ENCODE peak calls at places on chromosome 13, in ten cellular contexts. O is cardiac fibroblast; S is endothelial cell; I is activated CD8-positive, alpha-beta T cell treated with anti-CD3 and anti-CD28 coated beads for 36 hours; K is ovary; Q is B cell; P is A549; C is lower lobe of right lung; E is GM23338; T is PC-3. N is an unnamed sample.

GRCh38 chr13:106350208-106350607 is 185.3 kb downstream of the EFNB2 start:
- DNase-seq in O (no peak), S (no peak), I (no peak), K (no peak), Q (no peak), P (no peak), C (peak), E (peak), T (no peak), N (no peak)

GRCh38 chr13:47671762-47672161 is 329.3 kb downstream of the SUCLA2 start:
- DNase-seq in O (no peak), S (no peak), I (no peak), K (no peak), Q (no peak), P (no peak), C (no peak), E (no peak), T (no peak), N (no peak)

GRCh38 chr13:78712866-78713265 is 53.9 kb upstream of the OBI1 start:
- DNase-seq in O (no peak), S (no peak), I (no peak), K (no peak), Q (no peak), P (no peak), C (no peak), E (peak), T (no peak), N (no peak)

GRCh38 chr13:57739791-57740190 is 108.2 kb downstream of the PCDH17 start:
- DNase-seq in O (no peak), S (no peak), I (no peak), K (no peak), Q (no peak), P (no peak), C (no peak), E (no peak), T (no peak), N (no peak)

GRCh38 chr13:27182844-27183497 is 11.4 kb upstream of the USP12 start:
- DNase-seq in O (peak), S (no peak), I (no peak), K (no peak), Q (no peak), P (peak), C (no peak), E (no peak), T (peak), N (no peak)

GRCh38 chr13:46295531-46296464 is 84.1 kb downstream of the LRRC63 start:
- DNase-seq in O (peak), S (no peak), I (peak), K (no peak), Q (peak), P (no peak), C (peak), E (no peak), T (peak), N (peak)

GRCh38 chr13:40777166-40777956 is 6.4 kb upstream of the MRPS31 start:
- DNase-seq in O (peak), S (peak), I (peak), K (no peak), Q (peak), P (peak), C (no peak), E (peak), T (peak), N (peak)

GRCh38 chr13:105774739-105775460 is 760.6 kb downstream of the EFNB2 start:
- DNase-seq in O (no peak), S (no peak), I (no peak), K (no peak), Q (no peak), P (peak), C (no peak), E (peak), T (peak), N (no peak)

GRCh38 chr13:95050800-95051620 is 250.2 kb downstream of the ABCC4 start:
- DNase-seq in O (no peak), S (no peak), I (no peak), K (no peak), Q (no peak), P (no peak), C (no peak), E (no peak), T (no peak), N (no peak)

GRCh38 chr13:53683146-53683545 is 654.5 kb downstream of the OLFM4 start:
- DNase-seq in O (no peak), S (no peak), I (no peak), K (no peak), Q (no peak), P (no peak), C (no peak), E (no peak), T (no peak), N (no peak)

GRCh38 chr13:95296326-95296939 is 4.8 kb downstream of the ABCC4 start:
- DNase-seq in O (peak), S (peak), I (peak), K (no peak), Q (peak), P (peak), C (peak), E (peak), T (peak), N (no peak)

GRCh38 chr13:45167611-45168554 is 33.0 kb downstream of the KCTD4 start:
- DNase-seq in O (peak), S (no peak), I (no peak), K (no peak), Q (no peak), P (peak), C (peak), E (no peak), T (peak), N (no peak)

GRCh38 chr13:48531416-48532145 is 1.3 kb downstream of the RCBTB2 start:
- DNase-seq in O (no peak), S (no peak), I (peak), K (no peak), Q (no peak), P (no peak), C (no peak), E (no peak), T (no peak), N (no peak)

GRCh38 chr13:64928704-64929499 is 2301.2 kb downstream of the PCDH9 start:
- DNase-seq in O (peak), S (no peak), I (no peak), K (no peak), Q (no peak), P (no peak), C (no peak), E (no peak), T (peak), N (no peak)

GRCh38 chr13:41268764-41269163 is 5.4 kb upstream of the MTRF1 start:
- DNase-seq in O (no peak), S (peak), I (no peak), K (no peak), Q (no peak), P (no peak), C (no peak), E (peak), T (peak), N (no peak)

GRCh38 chr13:111119966-111120365 is 4.9 kb downstream of the ARHGEF7 start:
- DNase-seq in O (no peak), S (no peak), I (no peak), K (no peak), Q (no peak), P (no peak), C (no peak), E (no peak), T (no peak), N (no peak)

DNA sequence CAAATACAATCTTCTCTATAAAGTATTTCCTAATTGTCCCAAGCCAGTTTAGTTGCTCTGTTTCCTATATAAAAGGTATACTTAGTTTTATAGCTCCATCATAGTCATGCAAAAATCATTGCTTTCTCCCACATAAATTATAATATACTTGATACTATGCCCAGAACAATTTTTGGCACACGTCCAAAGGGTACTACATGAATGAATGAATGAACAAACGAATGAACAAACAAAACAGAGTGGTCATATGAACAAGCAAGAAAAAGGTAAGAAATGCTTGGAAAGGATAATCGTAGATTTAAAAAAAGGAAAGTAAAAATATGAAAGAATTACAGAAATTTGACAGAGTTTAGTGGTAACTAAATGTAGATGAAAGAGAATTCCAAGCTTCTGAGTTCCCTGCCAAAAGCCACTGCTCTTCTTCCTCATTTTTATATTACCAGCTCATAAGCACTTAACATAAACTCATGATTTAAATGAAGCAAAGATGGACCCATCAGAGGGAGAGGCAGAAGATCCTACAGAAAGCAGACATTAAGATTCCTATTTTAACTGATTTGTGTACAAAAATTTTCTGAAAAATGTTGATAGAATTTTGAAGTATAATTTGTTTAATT is 123.2 kb downstream of the ENOX1 start:
- DNase-seq in O (peak), S (no peak), I (no peak), K (no peak), Q (no peak), P (no peak), C (no peak), E (no peak), T (peak), N (no peak)
- TF ChIP-seq CTCF in O (no peak), S (no peak), I (no peak), K (no peak), Q (no peak), P (no peak), C (no peak), E (no peak), T (no peak), N (no peak)

GRCh38 chr13:91381371-91381770 is 17.1 kb upstream of the GPC5 start:
- DNase-seq in O (peak), S (no peak), I (no peak), K (no peak), Q (no peak), P (no peak), C (no peak), E (no peak), T (peak), N (no peak)
- TF ChIP-seq CTCF in O (peak), S (no peak), I (no peak), K (no peak), Q (no peak), P (peak), C (peak), E (peak), T (peak), N (no peak)

GRCh38 chr13:50389726-50390125 is 374.5 kb downstream of the KCNRG start:
- DNase-seq in O (no peak), S (peak), I (no peak), K (no peak), Q (no peak), P (no peak), C (no peak), E (no peak), T (no peak), N (no peak)

GRCh38 chr13:50388481-50388880 is 373.2 kb downstream of the KCNRG start:
- DNase-seq in O (no peak), S (no peak), I (no peak), K (no peak), Q (no peak), P (no peak), C (no peak), E (no peak), T (no peak), N (no peak)

GRCh38 chr13:50384724-50385123 is 369.5 kb downstream of the KCNRG start:
- DNase-seq in O (no peak), S (no peak), I (no peak), K (no peak), Q (no peak), P (no peak), C (no peak), E (no peak), T (no peak), N (no peak)

GRCh38 chr13:50386527-50387123 is 371.4 kb downstream of the KCNRG start:
- DNase-seq in O (peak), S (no peak), I (no peak), K (no peak), Q (no peak), P (no peak), C (no peak), E (peak), T (peak), N (no peak)

DNA sequence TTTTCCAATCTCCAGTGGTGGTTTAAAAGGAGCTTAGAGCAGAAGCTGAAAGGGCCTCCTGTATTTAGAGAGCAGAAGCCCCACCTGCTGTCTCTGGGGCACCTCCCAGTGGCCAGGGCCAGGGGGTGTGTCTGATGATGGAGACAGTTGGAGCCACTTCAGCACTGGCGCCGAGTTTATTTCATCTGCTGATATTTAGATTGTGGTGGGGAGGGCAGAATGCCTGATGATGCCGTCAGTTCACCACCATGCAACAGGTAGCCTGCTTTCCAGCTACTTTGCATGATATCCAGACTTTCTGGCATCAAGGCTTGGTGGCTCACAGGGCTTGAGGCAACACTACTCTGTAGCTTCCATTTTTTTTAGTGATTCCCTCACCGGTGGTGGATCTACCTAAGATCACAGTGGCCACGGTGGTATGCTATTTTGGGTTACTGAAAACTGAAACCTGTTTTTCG is 371.9 kb downstream of the KCNRG start:
- DNase-seq in O (no peak), S (no peak), I (peak), K (peak), Q (no peak), P (no peak), C (peak), E (peak), T (peak), N (no peak)
- TF ChIP-seq CTCF in O (peak), S (no peak), I (peak), K (no peak), Q (peak), P (no peak), C (peak), E (peak), T (peak), N (peak)

DNA sequence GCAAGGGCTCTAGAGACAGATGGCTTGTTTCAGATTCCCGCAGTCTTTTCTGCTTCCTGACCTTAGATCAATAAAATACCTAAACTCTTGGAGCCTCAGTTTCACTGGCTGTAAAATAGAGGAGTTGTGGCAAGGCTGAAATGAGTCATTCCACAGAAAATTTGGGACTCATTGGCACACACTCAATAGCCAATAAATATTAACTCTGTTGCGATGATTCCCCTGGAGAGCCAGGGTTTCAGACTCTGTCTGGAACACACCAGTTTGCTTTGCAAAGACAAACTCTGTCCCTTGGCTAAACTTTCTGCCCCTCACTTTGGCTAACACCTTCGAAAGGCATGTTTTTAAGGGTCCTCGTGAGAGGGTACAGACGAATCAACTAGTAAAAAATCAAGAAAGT is 18.1 kb upstream of the UBE2L5 start:
- DNase-seq in O (no peak), S (no peak), I (no peak), K (no peak), Q (no peak), P (no peak), C (no peak), E (no peak), T (no peak), N (no peak)
- TF ChIP-seq CTCF in O (no peak), S (no peak), I (no peak), K (no peak), Q (no peak), P (no peak), C (no peak), E (no peak), T (no peak), N (no peak)

GRCh38 chr13:39418424-39418823 is 184.6 kb downstream of the LHFPL6 start:
- DNase-seq in O (no peak), S (no peak), I (no peak), K (no peak), Q (no peak), P (no peak), C (no peak), E (no peak), T (no peak), N (no peak)

GRCh38 chr13:39419068-39419467 is 183.9 kb downstream of the LHFPL6 start:
- DNase-seq in O (no peak), S (no peak), I (no peak), K (no peak), Q (no peak), P (no peak), C (no peak), E (no peak), T (no peak), N (no peak)

GRCh38 chr13:39417643-39418042 is 185.3 kb downstream of the LHFPL6 start:
- DNase-seq in O (peak), S (no peak), I (no peak), K (no peak), Q (no peak), P (no peak), C (no peak), E (peak), T (peak), N (no peak)

GRCh38 chr13:39415403-39415802 is 187.6 kb downstream of the LHFPL6 start:
- DNase-seq in O (peak), S (peak), I (peak), K (peak), Q (no peak), P (no peak), C (peak), E (peak), T (peak), N (no peak)

DNA sequence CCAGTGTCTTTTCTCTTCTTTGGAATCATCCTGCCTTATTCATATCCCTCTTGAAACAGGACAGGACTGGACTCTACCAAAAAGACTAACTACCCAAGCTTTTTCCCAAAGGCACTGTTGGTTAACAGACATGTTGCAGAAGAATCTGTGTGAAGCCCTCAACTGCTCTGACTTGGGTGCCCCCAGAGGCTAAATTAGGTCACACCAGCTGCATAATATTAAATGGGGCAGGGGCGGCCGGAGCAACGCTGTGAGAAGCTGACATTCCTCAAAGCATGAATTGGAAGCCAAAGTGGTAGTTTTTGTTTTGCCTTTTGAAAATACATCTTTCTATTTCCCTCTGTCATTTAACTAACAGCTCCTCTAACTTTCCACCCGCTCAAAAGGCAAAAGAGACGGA is 185.9 kb downstream of the LHFPL6 start:
- DNase-seq in O (peak), S (peak), I (no peak), K (no peak), Q (no peak), P (no peak), C (no peak), E (peak), T (no peak), N (no peak)
- TF ChIP-seq CTCF in O (peak), S (peak), I (no peak), K (no peak), Q (no peak), P (no peak), C (peak), E (peak), T (peak), N (peak)

DNA sequence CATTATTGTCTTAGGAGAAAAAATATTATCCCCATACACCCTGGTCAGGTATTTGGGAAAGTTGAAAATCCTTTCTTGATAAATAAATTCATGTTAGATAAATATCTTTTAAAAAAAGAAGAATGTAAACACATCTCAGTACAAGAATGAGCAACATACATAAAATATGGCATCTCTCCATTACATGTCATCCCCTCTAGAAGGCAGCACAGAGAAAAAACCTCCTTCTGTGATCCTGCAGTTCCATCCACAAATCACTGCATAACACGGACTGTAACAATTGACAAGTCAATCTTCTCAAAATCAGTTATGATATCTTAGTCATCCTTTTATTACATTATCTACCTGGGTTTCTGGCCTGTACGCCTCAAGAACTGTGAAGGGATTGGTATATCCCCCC is 683.9 kb upstream of the KLHL1 start:
- DNase-seq in O (no peak), S (no peak), I (no peak), K (no peak), Q (no peak), P (no peak), C (no peak), E (peak), T (peak), N (no peak)
- TF ChIP-seq CTCF in O (no peak), S (peak), I (no peak), K (no peak), Q (no peak), P (no peak), C (no peak), E (peak), T (peak), N (no peak)

GRCh38 chr13:112586334-112586733 is 1.6 kb downstream of the TUBGCP3 start:
- DNase-seq in O (no peak), S (no peak), I (no peak), K (no peak), Q (no peak), P (no peak), C (no peak), E (no peak), T (no peak), N (no peak)

GRCh38 chr13:112587359-112587766 is 590 bp downstream of the TUBGCP3 start:
- DNase-seq in O (peak), S (peak), I (peak), K (peak), Q (peak), P (peak), C (peak), E (peak), T (peak), N (no peak)

GRCh38 chr13:112588490-112589297 is 741 bp upstream of the TUBGCP3 start:
- DNase-seq in O (no peak), S (no peak), I (peak), K (no peak), Q (no peak), P (no peak), C (no peak), E (no peak), T (no peak), N (no peak)

GRCh38 chr13:112583592-112584277 is 4.2 kb downstream of the TUBGCP3 start:
- DNase-seq in O (no peak), S (no peak), I (no peak), K (no peak), Q (peak), P (no peak), C (no peak), E (no peak), T (no peak), N (peak)

GRCh38 chr13:112587767-112588489 is at the start of gene TUBGCP3:
- DNase-seq in O (peak), S (peak), I (peak), K (peak), Q (peak), P (peak), C (peak), E (peak), T (peak), N (peak)
- TF ChIP-seq CTCF in O (no peak), S (no peak), I (no peak), K (no peak), Q (no peak), P (no peak), C (no peak), E (no peak), T (no peak), N (no peak)

DNA sequence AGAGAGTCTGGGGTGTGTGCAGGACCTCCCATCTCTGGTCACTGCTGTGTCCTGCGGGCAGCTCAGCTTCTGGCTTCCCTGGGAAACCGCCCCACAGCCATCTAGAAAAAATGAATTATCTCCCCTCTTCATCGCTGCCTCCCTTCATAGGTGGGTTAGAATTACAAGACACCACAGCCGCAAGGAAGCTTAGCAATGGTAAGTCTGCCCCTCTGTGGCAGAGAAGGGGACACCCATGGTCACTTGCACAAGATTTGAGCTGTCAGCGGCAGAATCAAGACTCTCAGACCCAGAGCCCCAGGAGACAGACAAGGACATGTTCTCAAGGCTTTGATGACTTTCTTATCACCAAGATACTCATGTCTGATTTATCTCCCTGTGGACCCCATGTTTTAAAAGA is 110.8 kb upstream of the PABPC3 start:
- DNase-seq in O (no peak), S (no peak), I (no peak), K (no peak), Q (no peak), P (no peak), C (no peak), E (peak), T (no peak), N (no peak)
- TF ChIP-seq CTCF in O (no peak), S (no peak), I (no peak), K (no peak), Q (no peak), P (no peak), C (no peak), E (peak), T (no peak), N (peak)

N was measured in GM12864.